ENCODE peak calls at places on chromosome 11, in seven cellular contexts. Z, G, K, E, P, B and F are unnamed samples.

GRCh38 chr11:11057472-11057854 is 199.6 kb upstream of the ZBED5 start:
- DNase-seq in Z (no peak), P (no peak), K (no peak), B (no peak), G (no peak), E (no peak), F (no peak)

GRCh38 chr11:67470337-67471002 is 1.4 kb upstream of the TMEM134 start:
- DNase-seq in B (no peak), K (no peak), Z (no peak), P (no peak), E (no peak), G (no peak), F (no peak)

GRCh38 chr11:31779268-31779879 is 31.7 kb downstream of the PAX6 start:
- DNase-seq in B (no peak), Z (no peak), K (no peak), P (no peak), E (no peak), G (no peak), F (no peak)

GRCh38 chr11:11731311-11732083 is 109.7 kb upstream of the GALNT18 start:
- DNase-seq in Z (no peak), G (no peak), K (no peak), B (peak), E (no peak), P (no peak), F (peak)

GRCh38 chr11:623999-624704 is 603 bp downstream of the CDHR5 start:
- DNase-seq in K (no peak), Z (no peak), E (no peak), B (no peak), P (no peak), G (no peak), F (peak)

GRCh38 chr11:68044898-68045351 is 6.1 kb downstream of the TCIRG1 start:
- DNase-seq in K (no peak), E (peak), B (no peak), P (no peak), Z (no peak), G (no peak), F (no peak)

GRCh38 chr11:130636672-130637463 is 188.4 kb downstream of the ADAMTS15 start:
- DNase-seq in E (no peak), P (peak), Z (no peak), K (no peak), B (peak), G (no peak), F (peak)

GRCh38 chr11:6229911-6230310 is 4.5 kb downstream of the FHIP1B start:
- DNase-seq in P (peak), E (no peak), Z (no peak), B (no peak), G (no peak), K (no peak), F (no peak)

GRCh38 chr11:84215671-84216070 is 929.5 kb upstream of the CCDC90B start:
- DNase-seq in G (no peak), K (no peak), B (no peak), E (no peak), P (no peak), Z (no peak), F (no peak)

GRCh38 chr11:120078397-120078796 is 59.5 kb downstream of the TRIM29 start:
- DNase-seq in P (no peak), Z (no peak), G (no peak), K (no peak), E (no peak), B (no peak), F (no peak)

GRCh38 chr11:65225284-65226102 is 36.3 kb upstream of the POLA2 start:
- DNase-seq in B (peak), K (peak), G (no peak), Z (no peak), P (peak), E (peak), F (peak)

GRCh38 chr11:122138759-122139594 is 23.0 kb upstream of the BLID start:
- DNase-seq in B (no peak), G (no peak), K (no peak), E (no peak), Z (no peak), P (no peak), F (no peak)

GRCh38 chr11:2123628-2123960 is 15.6 kb downstream of the IGF2 start:
- DNase-seq in G (no peak), K (no peak), P (no peak), Z (no peak), E (no peak), B (no peak), F (no peak)

GRCh38 chr11:8223513-8223899 is 40.2 kb downstream of the LMO1 start:
- DNase-seq in P (no peak), Z (no peak), E (no peak), K (no peak), G (no peak), B (peak), F (no peak)

GRCh38 chr11:1532606-1533341 is 39.3 kb downstream of the DUSP8 start:
- DNase-seq in K (no peak), B (no peak), Z (no peak), G (no peak), P (no peak), E (no peak), F (no peak)

GRCh38 chr11:43708776-43709175 is 28.2 kb downstream of the HSD17B12 start:
- DNase-seq in B (no peak), Z (no peak), G (no peak), P (no peak), E (peak), K (no peak), F (no peak)

GRCh38 chr11:64770120-64770519 is 8.2 kb downstream of the SF1 start:
- DNase-seq in Z (no peak), G (no peak), E (no peak), K (peak), P (no peak), B (no peak), F (no peak)

GRCh38 chr11:67501854-67502253 is 3.3 kb downstream of the PITPNM1 start:
- DNase-seq in P (no peak), G (no peak), K (no peak), B (no peak), E (no peak), Z (no peak), F (no peak)

GRCh38 chr11:133337905-133338536 is 194.3 kb downstream of the OPCML start:
- DNase-seq in K (no peak), E (no peak), G (no peak), B (no peak), Z (no peak), P (no peak), F (no peak)

GRCh38 chr11:113675003-113675471 is 31.1 kb downstream of the TMPRSS5 start:
- DNase-seq in E (no peak), G (no peak), P (no peak), B (peak), K (no peak), Z (peak), F (no peak)

GRCh38 chr11:69292221-69292648 is 1.7 kb upstream of the MYEOV start:
- DNase-seq in Z (no peak), E (no peak), G (no peak), B (peak), K (peak), P (no peak), F (no peak)

GRCh38 chr11:117953029-117953671 is 23.9 kb upstream of the TMPRSS13 start:
- DNase-seq in G (no peak), Z (no peak), K (no peak), B (peak), E (no peak), P (no peak), F (no peak)

GRCh38 chr11:8720868-8721739 is 38.5 kb downstream of the RPL27A start:
- DNase-seq in P (no peak), K (no peak), E (no peak), Z (no peak), B (no peak), G (no peak), F (no peak)

GRCh38 chr11:83241291-83241946 is 44.7 kb downstream of the CCDC90B start:
- DNase-seq in P (peak), E (peak), B (peak), K (peak), Z (no peak), G (no peak), F (peak)

GRCh38 chr11:47408598-47409439 is 429 bp downstream of the SLC39A13 start:
- DNase-seq in Z (no peak), K (peak), E (peak), B (no peak), G (no peak), P (no peak), F (peak)

GRCh38 chr11:1899100-1899499 is 7.4 kb upstream of the PRR33 start:
- DNase-seq in K (no peak), Z (no peak), G (no peak), P (no peak), E (no peak), B (no peak), F (no peak)

GRCh38 chr11:123493393-123494063 is 63.5 kb downstream of the GRAMD1B start:
- DNase-seq in K (no peak), Z (no peak), B (no peak), G (peak), E (no peak), P (no peak), F (no peak)

GRCh38 chr11:75271730-75272129 is 31.2 kb downstream of the TPBGL start:
- DNase-seq in Z (no peak), B (no peak), K (no peak), P (no peak), E (no peak), G (no peak), F (no peak)

GRCh38 chr11:75272391-75272790 is 31.8 kb downstream of the TPBGL start:
- DNase-seq in Z (no peak), P (no peak), G (no peak), E (no peak), B (no peak), K (no peak), F (no peak)

GRCh38 chr11:75269367-75269660 is 28.7 kb downstream of the TPBGL start:
- DNase-seq in E (no peak), Z (no peak), P (no peak), G (no peak), B (no peak), K (no peak), F (no peak)

GRCh38 chr11:75269896-75270295 is 29.3 kb downstream of the TPBGL start:
- DNase-seq in E (no peak), B (no peak), K (no peak), G (no peak), P (no peak), Z (no peak), F (no peak)

GRCh38 chr11:75270896-75271415 is 30.4 kb downstream of the TPBGL start:
- DNase-seq in G (no peak), K (no peak), Z (no peak), E (no peak), P (no peak), B (peak), F (peak)
- TF ChIP-seq MAX in G (no peak), K (no peak), Z (no peak), E (no peak), P (no peak), B (no peak), F (no peak)

GRCh38 chr11:102437727-102438126 is 14.8 kb downstream of the TMEM123 start:
- DNase-seq in B (no peak), P (no peak), E (no peak), Z (no peak), K (no peak), G (no peak), F (no peak)

GRCh38 chr11:102437026-102437425 is 15.5 kb downstream of the TMEM123 start:
- DNase-seq in Z (no peak), K (no peak), P (no peak), B (no peak), E (no peak), G (no peak), F (no peak)

GRCh38 chr11:102435688-102436087 is 16.9 kb downstream of the TMEM123 start:
- DNase-seq in E (no peak), P (no peak), B (no peak), Z (no peak), G (no peak), K (no peak), F (no peak)

GRCh38 chr11:102438311-102439062 is 14.1 kb downstream of the TMEM123 start:
- DNase-seq in Z (no peak), P (peak), B (no peak), K (peak), G (no peak), E (no peak), F (no peak)

GRCh38 chr11:102436546-102436945 is 16.0 kb downstream of the TMEM123 start:
- DNase-seq in G (no peak), B (no peak), K (no peak), Z (no peak), E (no peak), P (no peak), F (no peak)
- TF ChIP-seq MAX in G (no peak), B (no peak), K (no peak), Z (no peak), E (no peak), P (no peak), F (no peak)

DNA sequence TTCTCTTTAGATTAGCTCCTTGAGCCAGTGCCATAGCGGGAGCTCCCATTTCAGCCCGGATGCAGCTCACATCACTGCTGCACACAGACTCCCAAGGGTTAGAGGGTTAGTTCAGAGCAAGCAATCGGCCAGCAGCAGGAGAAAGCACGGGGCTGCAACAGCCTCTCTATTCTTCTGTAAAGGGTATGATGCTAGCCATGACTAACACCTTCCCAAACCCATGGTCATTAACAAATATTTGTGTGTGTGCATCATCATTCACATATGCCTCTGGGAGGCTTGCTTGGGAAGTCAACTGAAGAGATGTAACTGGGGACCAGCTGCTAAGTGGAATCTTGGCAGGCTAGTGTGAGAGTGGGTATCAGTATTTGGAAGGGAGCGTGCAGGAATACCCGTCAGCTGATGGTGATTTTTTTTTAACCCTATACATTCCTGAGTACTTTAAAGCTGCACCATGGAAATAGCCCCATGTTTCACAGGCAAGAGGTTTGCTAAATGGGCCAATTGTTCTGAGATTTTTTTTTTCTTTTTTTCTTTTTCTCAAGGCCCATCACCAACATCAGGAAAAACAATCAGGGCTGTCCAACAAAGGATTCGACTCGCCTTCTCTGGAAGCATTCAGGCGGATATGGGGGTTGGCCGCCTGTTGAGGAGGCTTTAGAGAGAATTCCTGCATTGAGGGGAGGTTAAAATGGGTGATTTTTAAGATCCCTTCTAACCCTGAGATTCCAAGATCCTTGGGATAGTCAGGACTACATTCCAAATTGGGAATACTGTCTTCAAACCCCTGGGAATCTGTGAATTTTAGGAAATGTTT is 33.2 kb upstream of the CCDC89 start:
- DNase-seq in G (peak), B (no peak), Z (no peak), K (peak), E (no peak), P (peak), F (peak)
- TF ChIP-seq MAX in G (no peak), B (no peak), Z (no peak), K (no peak), E (peak), P (no peak), F (peak)

GRCh38 chr11:109309153-109309552 is 112.8 kb upstream of the C11orf87 start:
- DNase-seq in E (peak), P (no peak), K (no peak), B (no peak), G (no peak), Z (no peak), F (no peak)
- TF ChIP-seq MAX in E (no peak), P (no peak), K (no peak), B (no peak), G (no peak), Z (no peak), F (no peak)

GRCh38 chr11:110982214-110982613 is 263.3 kb upstream of the POU2AF2 start:
- DNase-seq in E (no peak), K (no peak), P (no peak), Z (no peak), G (no peak), B (no peak), F (no peak)

GRCh38 chr11:110984147-110984546 is 261.4 kb upstream of the POU2AF2 start:
- DNase-seq in P (no peak), E (no peak), G (no peak), B (no peak), K (no peak), Z (no peak), F (no peak)

GRCh38 chr11:110979696-110980095 is 265.8 kb upstream of the POU2AF2 start:
- DNase-seq in B (no peak), K (no peak), G (no peak), P (no peak), E (no peak), Z (no peak), F (no peak)
- TF ChIP-seq MAX in B (no peak), K (no peak), G (no peak), P (no peak), E (no peak), Z (no peak), F (no peak)

GRCh38 chr11:125202977-125203376 is 38.4 kb downstream of the PKNOX2 start:
- DNase-seq in B (no peak), Z (no peak), G (no peak), E (no peak), K (no peak), P (no peak), F (no peak)

GRCh38 chr11:125199915-125200314 is 35.4 kb downstream of the PKNOX2 start:
- DNase-seq in B (no peak), E (no peak), K (no peak), G (no peak), P (no peak), Z (no peak), F (no peak)

GRCh38 chr11:125200441-125200840 is 35.9 kb downstream of the PKNOX2 start:
- DNase-seq in G (no peak), E (no peak), K (no peak), B (no peak), P (no peak), Z (no peak), F (no peak)

GRCh38 chr11:125202362-125202880 is 37.9 kb downstream of the PKNOX2 start:
- DNase-seq in K (no peak), E (peak), G (no peak), B (no peak), Z (no peak), P (no peak), F (no peak)

GRCh38 chr11:125201525-125202121 is 37.1 kb downstream of the PKNOX2 start:
- DNase-seq in B (no peak), Z (no peak), K (no peak), G (no peak), P (peak), E (no peak), F (no peak)
- TF ChIP-seq MAX in B (no peak), Z (no peak), K (no peak), G (no peak), P (no peak), E (no peak), F (no peak)

GRCh38 chr11:77725433-77725832 is 87.8 kb upstream of the CLNS1A start:
- DNase-seq in B (no peak), K (no peak), G (no peak), Z (peak), E (no peak), P (no peak), F (no peak)

GRCh38 chr11:77726524-77726923 is 88.9 kb upstream of the CLNS1A start:
- DNase-seq in Z (peak), E (no peak), G (no peak), B (no peak), K (no peak), P (no peak), F (no peak)

GRCh38 chr11:77728203-77728786 is 90.7 kb upstream of the CLNS1A start:
- DNase-seq in Z (no peak), B (no peak), G (no peak), P (no peak), K (no peak), E (no peak), F (no peak)

GRCh38 chr11:77723024-77723423 is 85.4 kb upstream of the CLNS1A start:
- DNase-seq in K (no peak), Z (no peak), E (no peak), P (no peak), B (no peak), G (no peak), F (no peak)

DNA sequence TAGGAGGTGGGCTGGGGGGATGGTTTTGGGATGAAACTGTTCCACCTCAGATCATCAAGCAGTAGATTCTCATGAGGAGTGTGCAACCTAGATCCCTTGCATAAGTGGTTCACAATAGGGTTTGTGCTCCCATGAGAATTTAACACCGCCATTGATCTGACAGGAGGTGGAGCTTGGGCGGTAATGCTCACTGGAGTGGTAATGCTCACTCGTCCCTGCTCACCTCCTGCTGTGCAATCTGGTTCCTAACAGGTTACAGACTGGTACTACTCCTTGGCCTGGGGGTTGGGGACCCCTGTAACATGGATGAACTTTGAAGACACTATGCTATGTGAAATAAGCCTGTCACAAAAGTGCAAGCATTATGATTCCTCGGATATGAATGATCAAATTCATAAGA is 87.0 kb upstream of the CLNS1A start:
- DNase-seq in G (no peak), B (peak), P (no peak), K (no peak), Z (no peak), E (no peak), F (no peak)
- TF ChIP-seq MAX in G (no peak), B (no peak), P (no peak), K (no peak), Z (no peak), E (no peak), F (no peak)

GRCh38 chr11:35588627-35589026 is 29.6 kb upstream of the FJX1 start:
- DNase-seq in E (no peak), Z (no peak), B (no peak), G (no peak), P (no peak), K (no peak), F (no peak)

GRCh38 chr11:35590412-35590811 is 27.8 kb upstream of the FJX1 start:
- DNase-seq in Z (no peak), K (no peak), P (no peak), E (no peak), G (no peak), B (no peak), F (no peak)

GRCh38 chr11:35594680-35595079 is 23.6 kb upstream of the FJX1 start:
- DNase-seq in G (no peak), P (no peak), B (peak), K (no peak), Z (no peak), E (no peak), F (no peak)

GRCh38 chr11:35589281-35589680 is 29.0 kb upstream of the FJX1 start:
- DNase-seq in E (no peak), B (no peak), Z (no peak), P (no peak), G (no peak), K (no peak), F (no peak)

GRCh38 chr11:35593143-35593542 is 25.1 kb upstream of the FJX1 start:
- DNase-seq in P (no peak), Z (no peak), K (no peak), B (no peak), G (no peak), E (no peak), F (no peak)
- TF ChIP-seq MAX in P (no peak), Z (no peak), K (no peak), B (no peak), G (no peak), E (peak), F (no peak)